ENCODE peak calls at places on chromosomes 2 and 18, in nine cellular contexts. One of them, this sample, is unnamed.
A peak's percentile ranks its signal among the peaks of the same experiment; 100 is the strongest.

GRCh38 chr2:147320148-147320547 is 524.7 kb upstream of the ACVR2A start:
- DNase-seq in spleen: no peak
- DNase-seq in psoas muscle: no peak
- DNase-seq in dorsolateral prefrontal cortex: no peak
- DNase-seq in IMR-90: no peak
- DNase-seq in cardiac muscle cell: no peak
- DNase-seq in Panc1: no peak
- DNase-seq in HepG2: no peak
- DNase-seq in PC-9: no peak
- DNase-seq in this sample: no peak

GRCh38 chr2:161546635-161547034 is 77.6 kb upstream of the SLC4A10 start:
- DNase-seq in psoas muscle: no peak
- DNase-seq in PC-9: no peak
- DNase-seq in HepG2: no peak
- DNase-seq in cardiac muscle cell: no peak
- DNase-seq in dorsolateral prefrontal cortex: no peak
- DNase-seq in Panc1: no peak
- DNase-seq in spleen: no peak
- DNase-seq in IMR-90: no peak
- DNase-seq in this sample: no peak

GRCh38 chr18:45449761-45450227 is 165.5 kb upstream of the SLC14A2 start:
- DNase-seq in dorsolateral prefrontal cortex: peak; percentile 69
- DNase-seq in psoas muscle: peak; percentile 75
- DNase-seq in HepG2: no peak
- DNase-seq in PC-9: no peak
- DNase-seq in Panc1: no peak
- DNase-seq in spleen: no peak
- DNase-seq in cardiac muscle cell: peak; percentile 2
- DNase-seq in IMR-90: no peak
- DNase-seq in this sample: no peak

GRCh38 chr2:9423922-9424272 is 443 bp downstream of the CPSF3 start:
- DNase-seq in cardiac muscle cell: peak; percentile 38
- DNase-seq in IMR-90: peak; percentile 34
- DNase-seq in Panc1: no peak
- DNase-seq in spleen: no peak
- DNase-seq in dorsolateral prefrontal cortex: no peak
- DNase-seq in PC-9: no peak
- DNase-seq in HepG2: peak; percentile 24
- DNase-seq in psoas muscle: no peak
- DNase-seq in this sample: no peak

GRCh38 chr2:109348190-109348589 is 219.2 kb downstream of the SH3RF3 start:
- DNase-seq in HepG2: no peak
- DNase-seq in IMR-90: no peak
- DNase-seq in cardiac muscle cell: no peak
- DNase-seq in spleen: no peak
- DNase-seq in psoas muscle: no peak
- DNase-seq in Panc1: no peak
- DNase-seq in PC-9: no peak
- DNase-seq in dorsolateral prefrontal cortex: no peak
- DNase-seq in this sample: no peak

GRCh38 chr2:120228503-120228902 is 5.3 kb upstream of the TMEM185B start:
- DNase-seq in IMR-90: no peak
- DNase-seq in psoas muscle: no peak
- DNase-seq in Panc1: no peak
- DNase-seq in PC-9: peak; percentile 53
- DNase-seq in cardiac muscle cell: no peak
- DNase-seq in dorsolateral prefrontal cortex: no peak
- DNase-seq in spleen: peak; percentile 30
- DNase-seq in HepG2: no peak
- DNase-seq in this sample: no peak

GRCh38 chr2:160696061-160696452 is 202.4 kb upstream of the RBMS1 start:
- DNase-seq in spleen: no peak
- DNase-seq in PC-9: no peak
- DNase-seq in dorsolateral prefrontal cortex: no peak
- DNase-seq in cardiac muscle cell: no peak
- DNase-seq in Panc1: no peak
- DNase-seq in HepG2: no peak
- DNase-seq in psoas muscle: no peak
- DNase-seq in IMR-90: no peak
- DNase-seq in this sample: no peak

GRCh38 chr2:217331577-217332139 is 471.8 kb upstream of the TNP1 start:
- DNase-seq in IMR-90: peak; percentile 82
- DNase-seq in PC-9: peak; percentile 99
- DNase-seq in cardiac muscle cell: peak; percentile 60
- DNase-seq in Panc1: no peak
- DNase-seq in HepG2: peak; percentile 99
- DNase-seq in psoas muscle: no peak
- DNase-seq in dorsolateral prefrontal cortex: no peak
- DNase-seq in spleen: no peak
- DNase-seq in this sample: peak; percentile 77

DNA sequence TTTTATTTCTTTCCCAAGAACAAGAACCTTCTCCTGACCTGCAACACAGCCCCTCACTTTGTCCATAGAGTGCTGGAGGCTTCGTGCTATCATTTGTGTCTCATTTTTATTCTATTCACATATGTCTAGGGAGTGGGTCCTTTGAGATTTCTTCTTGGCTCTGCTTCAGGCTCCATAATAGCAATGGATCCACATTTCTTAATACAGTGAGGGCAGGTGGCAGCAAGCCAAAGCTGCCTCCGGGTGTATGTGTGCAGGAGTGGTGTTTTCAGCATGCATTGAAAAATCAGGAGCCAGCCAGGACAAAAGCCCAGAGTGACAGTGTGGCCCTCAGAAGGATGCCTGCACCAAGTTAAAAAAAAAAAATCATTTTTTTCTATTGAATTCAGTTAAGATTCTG is 115.1 kb upstream of the PELI1 start:
- DNase-seq in PC-9: peak; percentile 31
- DNase-seq in dorsolateral prefrontal cortex: no peak
- DNase-seq in Panc1: no peak
- DNase-seq in cardiac muscle cell: peak; percentile 83
- DNase-seq in HepG2: no peak
- DNase-seq in spleen: no peak
- DNase-seq in IMR-90: no peak
- DNase-seq in psoas muscle: no peak
- DNase-seq in this sample: no peak
- H3K27ac ChIP-seq in PC-9: no peak overlapping the region
- H3K27ac ChIP-seq in dorsolateral prefrontal cortex: peak overlapping the region; percentile 70
- H3K27ac ChIP-seq in Panc1: no peak overlapping the region
- H3K27ac ChIP-seq in cardiac muscle cell: no peak overlapping the region
- H3K27ac ChIP-seq in HepG2: no peak overlapping the region
- H3K27ac ChIP-seq in spleen: peak overlapping the region; percentile 94
- H3K27ac ChIP-seq in IMR-90: no peak overlapping the region
- H3K27ac ChIP-seq in psoas muscle: no peak overlapping the region
- H3K27ac ChIP-seq in this sample: peak overlapping the region; percentile 18

DNA sequence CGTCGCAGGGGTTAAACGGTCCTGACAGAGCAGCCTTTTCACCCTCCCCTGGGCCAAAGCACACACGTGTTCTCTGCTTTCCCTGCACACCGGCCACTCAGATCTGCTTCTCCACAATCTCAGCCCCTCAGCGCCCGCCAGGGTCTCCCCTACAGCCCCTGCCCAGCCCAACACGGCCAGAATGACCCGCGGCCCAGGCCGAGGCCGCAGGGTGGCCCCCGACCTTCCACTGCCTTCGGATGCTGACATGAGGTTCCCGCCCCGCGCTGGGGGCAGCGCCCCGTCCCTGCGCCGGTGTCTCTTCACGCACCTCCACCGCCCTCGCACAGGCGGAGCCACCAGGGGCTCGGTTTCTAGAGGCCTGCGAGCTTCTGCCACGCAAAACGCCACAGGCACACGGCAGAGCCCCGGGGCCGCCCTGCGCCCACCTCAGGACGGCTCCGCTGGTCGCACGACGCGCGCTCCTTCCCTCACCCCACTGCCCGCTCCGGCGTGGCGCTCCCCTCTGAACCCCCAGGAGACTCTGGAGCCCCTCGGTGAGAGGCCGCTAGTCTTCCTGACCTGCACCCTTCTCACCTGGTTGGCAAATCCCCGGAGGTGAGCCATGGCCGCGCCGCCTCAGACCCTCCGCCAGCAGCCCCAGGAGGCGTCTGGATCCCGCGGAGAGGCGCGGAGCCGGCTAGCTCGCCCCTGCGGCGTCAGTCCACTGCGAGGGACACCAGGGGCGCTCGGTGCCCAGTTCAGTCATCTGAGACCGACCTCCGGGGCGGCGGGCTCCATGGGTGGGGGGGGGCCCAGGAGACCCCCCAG is 749 bp downstream of the STK25 start:
- DNase-seq in HepG2: peak; percentile 62
- DNase-seq in Panc1: no peak
- DNase-seq in PC-9: peak; percentile 56
- DNase-seq in cardiac muscle cell: peak; percentile 37
- DNase-seq in dorsolateral prefrontal cortex: no peak
- DNase-seq in IMR-90: peak; percentile 33
- DNase-seq in psoas muscle: peak; percentile 80
- DNase-seq in spleen: peak; percentile 91
- DNase-seq in this sample: peak; percentile 81
- TF ChIP-seq CTCF in HepG2: peak; percentile 45
- TF ChIP-seq CTCF in Panc1: no peak
- TF ChIP-seq CTCF in PC-9: peak; percentile 52
- TF ChIP-seq CTCF in cardiac muscle cell: peak; percentile 24
- TF ChIP-seq CTCF in dorsolateral prefrontal cortex: no peak
- TF ChIP-seq CTCF in IMR-90: peak; percentile 49
- TF ChIP-seq CTCF in psoas muscle: no peak
- TF ChIP-seq CTCF in spleen: no peak
- TF ChIP-seq CTCF in this sample: peak; percentile 62

DNA sequence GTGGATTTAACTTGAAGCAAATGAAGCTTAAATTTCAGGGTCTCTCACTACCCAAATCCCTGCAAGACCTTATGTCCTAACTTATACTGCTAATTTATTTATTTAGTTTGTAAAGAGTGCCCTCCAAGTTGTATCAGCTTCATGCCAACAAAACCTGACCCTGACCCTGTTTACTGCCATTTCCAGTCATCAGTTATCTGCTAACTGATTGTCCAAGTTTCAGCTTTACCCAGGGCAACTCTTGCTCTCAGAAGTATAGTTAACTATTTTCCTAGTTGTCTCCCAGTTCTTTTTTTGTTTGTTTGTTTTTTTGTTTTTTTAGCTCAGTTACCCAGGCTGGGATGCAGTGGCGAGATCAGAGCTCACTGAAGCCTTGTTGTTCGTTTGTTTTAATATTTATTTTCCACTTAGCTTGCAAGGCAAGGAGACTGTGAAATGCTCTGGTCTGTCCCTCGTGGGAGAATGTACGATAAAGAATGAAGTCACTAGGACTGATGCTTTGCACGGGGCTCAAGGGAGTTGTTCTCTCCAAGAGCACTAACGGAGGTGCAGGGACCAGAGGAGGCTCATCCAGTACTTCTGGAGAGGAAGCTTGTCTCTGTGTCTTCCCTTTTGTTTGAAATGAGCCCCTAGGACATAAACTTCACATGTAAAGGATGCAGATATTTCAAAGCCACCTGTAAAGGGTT is 35.3 kb downstream of the MYOM1 start:
- DNase-seq in HepG2: no peak
- DNase-seq in cardiac muscle cell: no peak
- DNase-seq in dorsolateral prefrontal cortex: no peak
- DNase-seq in IMR-90: no peak
- DNase-seq in psoas muscle: no peak
- DNase-seq in PC-9: no peak
- DNase-seq in Panc1: no peak
- DNase-seq in spleen: no peak
- DNase-seq in this sample: no peak
- H3K27ac ChIP-seq in HepG2: peak overlapping the region; percentile 22
- H3K27ac ChIP-seq in cardiac muscle cell: peak overlapping the region; percentile 35
- H3K27ac ChIP-seq in dorsolateral prefrontal cortex: no peak overlapping the region
- H3K27ac ChIP-seq in IMR-90: no peak overlapping the region
- H3K27ac ChIP-seq in psoas muscle: peak overlapping the region; percentile 34
- H3K27ac ChIP-seq in PC-9: no peak overlapping the region
- H3K27ac ChIP-seq in Panc1: no peak overlapping the region
- H3K27ac ChIP-seq in spleen: no peak overlapping the region
- H3K27ac ChIP-seq in this sample: no peak overlapping the region

GRCh38 chr2:187577310-187577709 is 23.1 kb upstream of the TFPI start:
- DNase-seq in spleen: no peak
- DNase-seq in IMR-90: no peak
- DNase-seq in Panc1: no peak
- DNase-seq in HepG2: peak; percentile 48
- DNase-seq in psoas muscle: no peak
- DNase-seq in PC-9: no peak
- DNase-seq in cardiac muscle cell: peak; percentile 34
- DNase-seq in dorsolateral prefrontal cortex: no peak
- DNase-seq in this sample: no peak
- TF ChIP-seq CTCF in spleen: no peak
- TF ChIP-seq CTCF in IMR-90: no peak
- TF ChIP-seq CTCF in Panc1: peak; percentile 54
- TF ChIP-seq CTCF in HepG2: peak; percentile 59
- TF ChIP-seq CTCF in psoas muscle: no peak
- TF ChIP-seq CTCF in PC-9: no peak
- TF ChIP-seq CTCF in cardiac muscle cell: peak; percentile 17
- TF ChIP-seq CTCF in dorsolateral prefrontal cortex: no peak
- TF ChIP-seq CTCF in this sample: peak; percentile 60

GRCh38 chr2:200353873-200354272 is 47.4 kb downstream of the SPATS2L start:
- DNase-seq in HepG2: no peak
- DNase-seq in Panc1: no peak
- DNase-seq in dorsolateral prefrontal cortex: no peak
- DNase-seq in IMR-90: no peak
- DNase-seq in spleen: no peak
- DNase-seq in cardiac muscle cell: no peak
- DNase-seq in psoas muscle: no peak
- DNase-seq in PC-9: no peak
- DNase-seq in this sample: no peak
- H3K27ac ChIP-seq in HepG2: no peak overlapping the region
- H3K27ac ChIP-seq in Panc1: peak overlapping the region; percentile 75
- H3K27ac ChIP-seq in dorsolateral prefrontal cortex: peak overlapping the region; percentile 22
- H3K27ac ChIP-seq in IMR-90: no peak overlapping the region
- H3K27ac ChIP-seq in spleen: no peak overlapping the region
- H3K27ac ChIP-seq in cardiac muscle cell: no peak overlapping the region
- H3K27ac ChIP-seq in psoas muscle: no peak overlapping the region
- H3K27ac ChIP-seq in PC-9: no peak overlapping the region
- H3K27ac ChIP-seq in this sample: no peak overlapping the region

DNA sequence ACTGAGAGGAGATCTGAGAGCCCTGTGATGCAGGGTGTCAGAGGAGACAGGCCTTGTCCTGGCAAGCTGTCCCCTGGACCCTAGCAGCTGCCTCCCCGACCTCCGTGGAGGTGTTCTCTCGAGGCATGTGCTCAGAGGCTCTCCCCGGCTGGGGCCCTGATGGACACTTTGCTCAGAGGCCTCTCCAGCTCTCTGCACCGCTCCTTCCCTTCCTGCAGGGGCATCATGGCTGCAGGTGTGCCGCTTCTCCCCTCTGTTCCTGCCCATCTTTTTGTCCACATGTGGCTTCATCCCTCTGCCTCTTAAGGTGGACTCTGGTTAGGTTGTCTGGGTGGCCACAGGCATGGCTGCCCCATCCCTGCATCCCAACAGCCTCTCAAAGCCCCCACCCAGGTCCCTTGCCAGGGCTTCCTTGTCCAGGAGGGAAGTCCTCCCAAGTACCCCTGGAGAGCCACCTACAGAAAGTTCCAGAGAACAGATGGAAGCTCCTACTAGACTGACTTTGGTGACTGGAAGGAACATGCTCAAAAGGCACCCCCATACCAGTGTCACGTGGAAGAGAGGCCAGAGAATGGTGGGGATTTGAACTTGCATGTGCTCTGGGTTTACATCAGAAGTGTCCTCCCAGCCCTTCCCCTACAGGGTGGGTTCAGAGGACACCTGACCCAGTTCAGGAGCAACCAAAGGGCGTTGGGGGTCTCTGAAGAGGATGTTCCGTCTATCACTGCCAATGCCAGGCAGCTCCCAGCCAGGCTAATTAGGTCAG is 120.4 kb downstream of the KLHL29 start:
- DNase-seq in PC-9: no peak
- DNase-seq in spleen: no peak
- DNase-seq in HepG2: no peak
- DNase-seq in cardiac muscle cell: no peak
- DNase-seq in dorsolateral prefrontal cortex: no peak
- DNase-seq in psoas muscle: no peak
- DNase-seq in Panc1: no peak
- DNase-seq in IMR-90: no peak
- DNase-seq in this sample: no peak
- TF ChIP-seq CTCF in PC-9: no peak
- TF ChIP-seq CTCF in spleen: no peak
- TF ChIP-seq CTCF in HepG2: peak; percentile 38
- TF ChIP-seq CTCF in cardiac muscle cell: no peak
- TF ChIP-seq CTCF in dorsolateral prefrontal cortex: no peak
- TF ChIP-seq CTCF in psoas muscle: no peak
- TF ChIP-seq CTCF in Panc1: no peak
- TF ChIP-seq CTCF in IMR-90: no peak
- TF ChIP-seq CTCF in this sample: peak; percentile 68